ENCODE peak calls at places on chromosomes 13 and 19, in four cellular contexts. One of them, this sample, is unnamed.

GRCh38 chr13:112880976-112881540 is 88.0 kb upstream of the MCF2L start:
- DNase-seq in activated CD8-positive, alpha-beta memory T cell treated with anti-CD3 and anti-CD28 coated beads for 1 hour: no peak
- DNase-seq in GDM1: no peak
- DNase-seq in H9: no peak
- DNase-seq in this sample: no peak

GRCh38 chr13:79187917-79188699 is 217.9 kb downstream of the RBM26 start:
- DNase-seq in activated CD8-positive, alpha-beta memory T cell treated with anti-CD3 and anti-CD28 coated beads for 1 hour: no peak
- DNase-seq in H9: no peak
- DNase-seq in GDM1: no peak
- DNase-seq in this sample: no peak

GRCh38 chr13:30864352-30865130 is 41.5 kb upstream of the MEDAG start:
- DNase-seq in H9: no peak
- DNase-seq in GDM1: no peak
- DNase-seq in activated CD8-positive, alpha-beta memory T cell treated with anti-CD3 and anti-CD28 coated beads for 1 hour: no peak
- DNase-seq in this sample: no peak

GRCh38 chr13:109781384-109782065 is 4.9 kb downstream of the IRS2 start:
- DNase-seq in activated CD8-positive, alpha-beta memory T cell treated with anti-CD3 and anti-CD28 coated beads for 1 hour: no peak
- DNase-seq in H9: no peak
- DNase-seq in GDM1: no peak
- DNase-seq in this sample: no peak

GRCh38 chr13:34078334-34078999 is 260.5 kb downstream of the RFC3 start:
- DNase-seq in activated CD8-positive, alpha-beta memory T cell treated with anti-CD3 and anti-CD28 coated beads for 1 hour: no peak
- DNase-seq in GDM1: no peak
- DNase-seq in H9: no peak
- DNase-seq in this sample: no peak

GRCh38 chr19:35911173-35911572 is 3.1 kb upstream of the TYROBP start:
- DNase-seq in activated CD8-positive, alpha-beta memory T cell treated with anti-CD3 and anti-CD28 coated beads for 1 hour: no peak
- DNase-seq in GDM1: peak; percentile 12
- DNase-seq in H9: peak; percentile 53
- DNase-seq in this sample: no peak

GRCh38 chr13:95023405-95023804 is 277.8 kb downstream of the ABCC4 start:
- DNase-seq in activated CD8-positive, alpha-beta memory T cell treated with anti-CD3 and anti-CD28 coated beads for 1 hour: no peak
- DNase-seq in H9: no peak
- DNase-seq in GDM1: no peak
- DNase-seq in this sample: no peak

GRCh38 chr19:48836089-48837017 is at the start of gene HSD17B14:
- DNase-seq in H9: peak; percentile 95
- DNase-seq in GDM1: no peak
- DNase-seq in activated CD8-positive, alpha-beta memory T cell treated with anti-CD3 and anti-CD28 coated beads for 1 hour: no peak
- DNase-seq in this sample: no peak

GRCh38 chr19:4582112-4582553 is 22.6 kb upstream of the SEMA6B start:
- DNase-seq in GDM1: no peak
- DNase-seq in activated CD8-positive, alpha-beta memory T cell treated with anti-CD3 and anti-CD28 coated beads for 1 hour: no peak
- DNase-seq in H9: no peak
- DNase-seq in this sample: no peak

GRCh38 chr13:38686635-38687245 is at the start of gene FREM2:
- DNase-seq in GDM1: no peak
- DNase-seq in H9: peak; percentile 97
- DNase-seq in activated CD8-positive, alpha-beta memory T cell treated with anti-CD3 and anti-CD28 coated beads for 1 hour: no peak
- DNase-seq in this sample: no peak

GRCh38 chr13:40271931-40272775 is 394.3 kb downstream of the FOXO1 start:
- DNase-seq in activated CD8-positive, alpha-beta memory T cell treated with anti-CD3 and anti-CD28 coated beads for 1 hour: peak; percentile 23
- DNase-seq in GDM1: no peak
- DNase-seq in H9: no peak
- DNase-seq in this sample: no peak

GRCh38 chr13:97141564-97142005 is 80.5 kb upstream of the MBNL2 start:
- DNase-seq in H9: peak; percentile 72
- DNase-seq in activated CD8-positive, alpha-beta memory T cell treated with anti-CD3 and anti-CD28 coated beads for 1 hour: no peak
- DNase-seq in GDM1: no peak
- DNase-seq in this sample: no peak

GRCh38 chr13:93727301-93728141 is 500.9 kb downstream of the GPC6 start:
- DNase-seq in H9: no peak
- DNase-seq in activated CD8-positive, alpha-beta memory T cell treated with anti-CD3 and anti-CD28 coated beads for 1 hour: no peak
- DNase-seq in GDM1: no peak
- DNase-seq in this sample: no peak

GRCh38 chr19:11234486-11235075 is 4.8 kb upstream of the ANGPTL8 start:
- DNase-seq in activated CD8-positive, alpha-beta memory T cell treated with anti-CD3 and anti-CD28 coated beads for 1 hour: no peak
- DNase-seq in H9: no peak
- DNase-seq in GDM1: no peak
- DNase-seq in this sample: peak; percentile 36

GRCh38 chr13:30216111-30216510 is 91.2 kb downstream of the KATNAL1 start:
- DNase-seq in H9: no peak
- DNase-seq in activated CD8-positive, alpha-beta memory T cell treated with anti-CD3 and anti-CD28 coated beads for 1 hour: no peak
- DNase-seq in GDM1: no peak
- DNase-seq in this sample: no peak

GRCh38 chr19:18059902-18060301 is 26.8 kb downstream of the IL12RB1 start:
- DNase-seq in H9: no peak
- DNase-seq in activated CD8-positive, alpha-beta memory T cell treated with anti-CD3 and anti-CD28 coated beads for 1 hour: no peak
- DNase-seq in GDM1: no peak
- DNase-seq in this sample: no peak

GRCh38 chr19:44689290-44690130 is 9.4 kb upstream of the CEACAM16 start:
- DNase-seq in GDM1: peak; percentile 77
- DNase-seq in activated CD8-positive, alpha-beta memory T cell treated with anti-CD3 and anti-CD28 coated beads for 1 hour: peak; percentile 74
- DNase-seq in H9: peak; percentile 86
- DNase-seq in this sample: peak; percentile 67

GRCh38 chr13:113820813-113821651 is 42.8 kb downstream of the GAS6 start:
- DNase-seq in GDM1: no peak
- DNase-seq in activated CD8-positive, alpha-beta memory T cell treated with anti-CD3 and anti-CD28 coated beads for 1 hour: no peak
- DNase-seq in H9: no peak
- DNase-seq in this sample: no peak

GRCh38 chr13:80082396-80083096 is 258.4 kb downstream of the SPRY2 start:
- DNase-seq in H9: no peak
- DNase-seq in GDM1: no peak
- DNase-seq in activated CD8-positive, alpha-beta memory T cell treated with anti-CD3 and anti-CD28 coated beads for 1 hour: no peak
- DNase-seq in this sample: no peak

GRCh38 chr19:12656899-12657571 is 9.5 kb downstream of the MAN2B1 start:
- DNase-seq in activated CD8-positive, alpha-beta memory T cell treated with anti-CD3 and anti-CD28 coated beads for 1 hour: no peak
- DNase-seq in GDM1: no peak
- DNase-seq in H9: peak; percentile 97
- DNase-seq in this sample: no peak

GRCh38 chr13:113029487-113030258 is 60.7 kb downstream of the MCF2L start:
- DNase-seq in GDM1: no peak
- DNase-seq in activated CD8-positive, alpha-beta memory T cell treated with anti-CD3 and anti-CD28 coated beads for 1 hour: peak; percentile 37
- DNase-seq in H9: peak; percentile 77
- DNase-seq in this sample: no peak

GRCh38 chr13:43848250-43848649 is 31.3 kb downstream of the CCDC122 start:
- DNase-seq in activated CD8-positive, alpha-beta memory T cell treated with anti-CD3 and anti-CD28 coated beads for 1 hour: no peak
- DNase-seq in H9: no peak
- DNase-seq in GDM1: no peak
- DNase-seq in this sample: no peak

GRCh38 chr19:55447421-55448174 is 4.5 kb upstream of the SHISA7 start:
- DNase-seq in H9: no peak
- DNase-seq in GDM1: no peak
- DNase-seq in activated CD8-positive, alpha-beta memory T cell treated with anti-CD3 and anti-CD28 coated beads for 1 hour: no peak
- DNase-seq in this sample: no peak

GRCh38 chr19:20664917-20665781 is 3.8 kb upstream of the ZNF626 start:
- DNase-seq in activated CD8-positive, alpha-beta memory T cell treated with anti-CD3 and anti-CD28 coated beads for 1 hour: no peak
- DNase-seq in H9: peak; percentile 68
- DNase-seq in GDM1: no peak
- DNase-seq in this sample: no peak

GRCh38 chr13:22275393-22275792 is 604.5 kb downstream of the FGF9 start:
- DNase-seq in GDM1: no peak
- DNase-seq in H9: no peak
- DNase-seq in activated CD8-positive, alpha-beta memory T cell treated with anti-CD3 and anti-CD28 coated beads for 1 hour: no peak
- DNase-seq in this sample: no peak

GRCh38 chr13:21453352-21454089 is 5.6 kb downstream of the ZDHHC20 start:
- DNase-seq in activated CD8-positive, alpha-beta memory T cell treated with anti-CD3 and anti-CD28 coated beads for 1 hour: no peak
- DNase-seq in GDM1: no peak
- DNase-seq in H9: no peak
- DNase-seq in this sample: no peak

GRCh38 chr19:16042533-16043085 is 33.7 kb upstream of the TPM4 start:
- DNase-seq in H9: no peak
- DNase-seq in GDM1: no peak
- DNase-seq in activated CD8-positive, alpha-beta memory T cell treated with anti-CD3 and anti-CD28 coated beads for 1 hour: no peak
- DNase-seq in this sample: no peak

This sample was measured in Jurkat, Clone E6-1.